ENCODE peak calls at places on chromosomes 5 and 9, in five cellular contexts. One of them, this sample, is unnamed.

GRCh38 chr5:6188344-6188743 is 190.0 kb downstream of the MED10 start:
- DNase-seq in RWPE1: no peak
- DNase-seq in HL-60: no peak
- DNase-seq in fibroblast of lung: no peak
- DNase-seq in esophagus squamous epithelium: no peak
- DNase-seq in this sample: no peak

GRCh38 chr5:97383996-97384395 is 200.9 kb upstream of the RIOK2 start:
- DNase-seq in HL-60: no peak
- DNase-seq in esophagus squamous epithelium: no peak
- DNase-seq in RWPE1: peak
- DNase-seq in fibroblast of lung: peak
- DNase-seq in this sample: no peak

GRCh38 chr5:132866342-132867045 is at the start of the genes GDF9 and UQCRQ:
- DNase-seq in RWPE1: peak
- DNase-seq in HL-60: peak
- DNase-seq in fibroblast of lung: peak
- DNase-seq in esophagus squamous epithelium: peak
- DNase-seq in this sample: peak

GRCh38 chr5:170273968-170274710 is 23.4 kb downstream of the LCP2 start:
- DNase-seq in HL-60: no peak
- DNase-seq in fibroblast of lung: no peak
- DNase-seq in RWPE1: peak
- DNase-seq in esophagus squamous epithelium: no peak
- DNase-seq in this sample: no peak

GRCh38 chr9:93682155-93682968 is 106.0 kb downstream of the PHF2 start:
- DNase-seq in HL-60: peak
- DNase-seq in fibroblast of lung: peak
- DNase-seq in esophagus squamous epithelium: no peak
- DNase-seq in RWPE1: peak
- DNase-seq in this sample: peak

GRCh38 chr9:101421653-101422065 is 13.9 kb downstream of the ALDOB start:
- DNase-seq in fibroblast of lung: no peak
- DNase-seq in HL-60: no peak
- DNase-seq in esophagus squamous epithelium: no peak
- DNase-seq in RWPE1: no peak
- DNase-seq in this sample: peak

GRCh38 chr9:81855538-81855937 is 72.7 kb upstream of the SPATA31D4 start:
- DNase-seq in RWPE1: no peak
- DNase-seq in fibroblast of lung: peak
- DNase-seq in HL-60: no peak
- DNase-seq in esophagus squamous epithelium: no peak
- DNase-seq in this sample: no peak

GRCh38 chr5:150137997-150138396 is 17.6 kb downstream of the PDGFRB start:
- DNase-seq in esophagus squamous epithelium: no peak
- DNase-seq in fibroblast of lung: peak
- DNase-seq in RWPE1: no peak
- DNase-seq in HL-60: no peak
- DNase-seq in this sample: no peak

GRCh38 chr5:82494942-82495341 is 216.8 kb upstream of the RPS23 start:
- DNase-seq in esophagus squamous epithelium: no peak
- DNase-seq in fibroblast of lung: peak
- DNase-seq in RWPE1: no peak
- DNase-seq in HL-60: no peak
- DNase-seq in this sample: no peak

GRCh38 chr9:133714606-133715294 is 23.4 kb downstream of the SARDH start:
- DNase-seq in HL-60: no peak
- DNase-seq in fibroblast of lung: peak
- DNase-seq in esophagus squamous epithelium: no peak
- DNase-seq in RWPE1: no peak
- DNase-seq in this sample: no peak

GRCh38 chr9:120043448-120043847 is 536.5 kb downstream of the CDK5RAP2 start:
- DNase-seq in RWPE1: no peak
- DNase-seq in esophagus squamous epithelium: no peak
- DNase-seq in HL-60: no peak
- DNase-seq in fibroblast of lung: no peak
- DNase-seq in this sample: no peak

GRCh38 chr5:83394190-83394589 is 77.4 kb upstream of the VCAN start:
- DNase-seq in RWPE1: no peak
- DNase-seq in esophagus squamous epithelium: no peak
- DNase-seq in HL-60: no peak
- DNase-seq in fibroblast of lung: no peak
- DNase-seq in this sample: no peak

GRCh38 chr5:172058088-172058487 is 51.6 kb upstream of the FBXW11 start:
- DNase-seq in fibroblast of lung: no peak
- DNase-seq in esophagus squamous epithelium: no peak
- DNase-seq in RWPE1: no peak
- DNase-seq in HL-60: no peak
- DNase-seq in this sample: no peak

GRCh38 chr5:172055421-172055820 is 49.0 kb upstream of the FBXW11 start:
- DNase-seq in HL-60: no peak
- DNase-seq in fibroblast of lung: no peak
- DNase-seq in RWPE1: no peak
- DNase-seq in esophagus squamous epithelium: no peak
- DNase-seq in this sample: no peak

GRCh38 chr5:172055996-172056395 is 49.6 kb upstream of the FBXW11 start:
- DNase-seq in esophagus squamous epithelium: no peak
- DNase-seq in HL-60: no peak
- DNase-seq in RWPE1: no peak
- DNase-seq in fibroblast of lung: no peak
- DNase-seq in this sample: no peak

GRCh38 chr5:172064358-172064757 is 57.9 kb upstream of the FBXW11 start:
- DNase-seq in HL-60: no peak
- DNase-seq in fibroblast of lung: no peak
- DNase-seq in esophagus squamous epithelium: no peak
- DNase-seq in RWPE1: no peak
- DNase-seq in this sample: no peak

DNA sequence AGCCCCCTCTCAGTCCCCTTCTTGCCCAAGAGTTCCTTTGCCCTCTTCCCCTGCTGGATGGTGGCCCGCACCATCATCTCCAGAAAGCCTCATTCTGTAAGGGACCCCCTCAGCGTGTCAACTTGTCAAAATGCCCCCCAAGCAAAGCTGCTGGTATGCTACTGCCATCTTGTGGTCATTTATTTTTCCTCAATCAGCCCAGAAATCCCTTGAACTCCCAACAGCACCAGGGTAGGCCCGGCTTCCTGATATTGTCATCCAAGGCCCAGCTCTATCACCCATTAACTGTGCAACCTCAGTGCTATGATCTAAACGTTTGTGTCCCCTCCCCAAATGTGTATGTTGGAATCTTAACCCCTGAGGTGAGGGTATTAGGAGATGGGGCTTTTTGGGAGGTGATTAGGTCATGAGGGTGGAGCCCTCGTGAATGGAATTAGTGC is 53.2 kb upstream of the FBXW11 start:
- DNase-seq in fibroblast of lung: peak
- DNase-seq in esophagus squamous epithelium: no peak
- DNase-seq in HL-60: no peak
- DNase-seq in RWPE1: peak
- DNase-seq in this sample: no peak
- TF ChIP-seq CTCF in fibroblast of lung: peak
- TF ChIP-seq CTCF in esophagus squamous epithelium: peak
- TF ChIP-seq CTCF in HL-60: peak
- TF ChIP-seq CTCF in RWPE1: peak
- TF ChIP-seq CTCF in this sample: peak

GRCh38 chr5:10103098-10103497 is 146.6 kb downstream of the ATPSCKMT start:
- DNase-seq in HL-60: no peak
- DNase-seq in fibroblast of lung: no peak
- DNase-seq in esophagus squamous epithelium: no peak
- DNase-seq in RWPE1: no peak
- DNase-seq in this sample: no peak
- H3K27ac ChIP-seq in HL-60: no peak
- H3K27ac ChIP-seq in fibroblast of lung: no peak
- H3K27ac ChIP-seq in esophagus squamous epithelium: no peak
- H3K27ac ChIP-seq in RWPE1: no peak
- H3K27ac ChIP-seq in this sample: no peak

GRCh38 chr5:134581241-134581981 is 51.2 kb downstream of the SAR1B start:
- DNase-seq in RWPE1: no peak
- DNase-seq in HL-60: no peak
- DNase-seq in fibroblast of lung: no peak
- DNase-seq in esophagus squamous epithelium: no peak
- DNase-seq in this sample: no peak
- TF ChIP-seq CTCF in RWPE1: peak
- TF ChIP-seq CTCF in HL-60: no peak
- TF ChIP-seq CTCF in fibroblast of lung: no peak
- TF ChIP-seq CTCF in esophagus squamous epithelium: no peak
- TF ChIP-seq CTCF in this sample: no peak

GRCh38 chr5:44665101-44665701 is 143.5 kb upstream of the MRPS30 start:
- DNase-seq in HL-60: no peak
- DNase-seq in esophagus squamous epithelium: no peak
- DNase-seq in RWPE1: peak
- DNase-seq in fibroblast of lung: peak
- DNase-seq in this sample: no peak

GRCh38 chr5:44663991-44664710 is 144.6 kb upstream of the MRPS30 start:
- DNase-seq in esophagus squamous epithelium: no peak
- DNase-seq in RWPE1: no peak
- DNase-seq in fibroblast of lung: no peak
- DNase-seq in HL-60: no peak
- DNase-seq in this sample: no peak

GRCh38 chr5:44661851-44662250 is 146.9 kb upstream of the MRPS30 start:
- DNase-seq in HL-60: no peak
- DNase-seq in RWPE1: no peak
- DNase-seq in esophagus squamous epithelium: no peak
- DNase-seq in fibroblast of lung: no peak
- DNase-seq in this sample: no peak

GRCh38 chr5:44660251-44660650 is 148.5 kb upstream of the MRPS30 start:
- DNase-seq in fibroblast of lung: no peak
- DNase-seq in RWPE1: no peak
- DNase-seq in esophagus squamous epithelium: no peak
- DNase-seq in HL-60: no peak
- DNase-seq in this sample: no peak

DNA sequence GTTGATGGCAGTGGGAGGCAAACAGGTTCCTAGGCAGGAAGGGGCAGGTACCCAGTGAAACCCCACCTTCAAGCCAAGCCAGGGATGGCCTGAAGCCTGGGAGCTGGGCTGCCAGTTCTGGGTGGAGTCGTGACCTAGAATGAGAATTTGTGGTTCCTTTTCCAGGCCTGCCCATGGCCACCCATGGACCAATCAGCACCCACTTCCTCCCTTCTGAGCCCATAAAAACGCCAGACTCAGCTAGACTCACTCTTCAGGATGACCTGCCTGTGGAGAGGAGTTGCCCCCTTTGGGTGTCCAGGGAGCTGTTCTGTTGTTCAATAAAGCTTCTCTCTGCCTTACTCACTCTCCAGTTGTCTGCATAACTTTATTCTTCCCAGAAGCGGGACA is 144.0 kb upstream of the MRPS30 start:
- DNase-seq in HL-60: no peak
- DNase-seq in RWPE1: no peak
- DNase-seq in esophagus squamous epithelium: no peak
- DNase-seq in fibroblast of lung: no peak
- DNase-seq in this sample: no peak
- H3K27ac ChIP-seq in HL-60: no peak
- H3K27ac ChIP-seq in RWPE1: no peak
- H3K27ac ChIP-seq in esophagus squamous epithelium: no peak
- H3K27ac ChIP-seq in fibroblast of lung: no peak
- H3K27ac ChIP-seq in this sample: no peak

DNA sequence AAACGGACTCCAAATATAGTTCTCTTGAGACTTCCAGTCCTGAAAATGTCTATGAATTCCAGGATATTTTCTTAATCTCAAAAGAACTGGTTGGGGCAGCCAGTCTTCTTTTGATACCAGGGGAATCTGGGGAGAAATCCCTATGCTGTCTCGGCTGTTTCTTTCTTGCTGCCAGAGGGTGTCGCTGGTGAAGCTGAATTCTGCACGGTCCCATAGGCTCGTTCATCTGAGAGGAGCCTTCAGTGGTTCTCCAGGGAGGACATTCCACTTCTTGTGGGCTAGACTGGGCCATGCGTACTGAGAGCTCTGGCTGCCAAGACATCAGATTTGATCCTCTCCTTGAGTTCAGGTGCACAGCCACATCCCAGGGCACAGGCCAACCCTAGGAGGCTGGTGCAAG is 155.0 kb upstream of the CLINT1 start:
- DNase-seq in esophagus squamous epithelium: no peak
- DNase-seq in fibroblast of lung: peak
- DNase-seq in RWPE1: peak
- DNase-seq in HL-60: no peak
- DNase-seq in this sample: no peak
- TF ChIP-seq CTCF in esophagus squamous epithelium: no peak
- TF ChIP-seq CTCF in fibroblast of lung: peak
- TF ChIP-seq CTCF in RWPE1: no peak
- TF ChIP-seq CTCF in HL-60: peak
- TF ChIP-seq CTCF in this sample: no peak

DNA sequence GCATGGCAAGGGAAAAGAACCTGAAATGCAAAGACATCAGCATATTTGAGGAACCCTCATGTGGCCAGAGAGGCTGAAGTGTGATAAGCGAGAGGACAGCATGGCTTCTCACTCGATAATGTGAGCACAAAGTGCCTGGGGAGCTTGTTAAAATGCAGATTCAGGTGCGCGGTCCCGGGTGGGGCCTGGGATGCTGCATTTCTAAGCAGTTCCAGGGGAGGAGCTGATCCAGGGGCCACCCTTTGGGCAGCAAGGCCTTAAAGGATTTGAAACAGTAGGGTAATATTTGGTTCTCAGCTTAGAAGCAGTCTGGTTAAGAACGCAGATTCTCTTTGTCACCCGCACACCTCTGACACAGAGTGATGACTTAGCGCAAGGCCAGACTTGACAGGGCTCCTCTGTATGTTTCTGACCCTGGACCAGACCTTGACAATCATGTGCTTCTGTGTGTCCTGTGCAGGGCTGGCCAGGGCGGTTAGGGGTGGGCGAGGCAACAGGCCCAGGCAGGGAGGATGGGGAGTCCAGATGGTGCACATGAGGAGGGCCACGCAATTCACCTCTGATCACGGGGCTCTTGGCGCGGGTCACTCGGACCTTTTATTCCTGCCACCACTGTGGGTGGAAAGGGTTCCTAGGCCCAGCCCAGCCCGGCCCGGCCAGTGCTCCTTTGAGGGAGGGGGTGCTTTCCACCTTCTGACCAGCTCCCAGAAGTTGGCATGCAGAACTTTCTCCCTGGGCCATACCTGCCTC is 62.8 kb upstream of the TBC1D2 start:
- DNase-seq in esophagus squamous epithelium: no peak
- DNase-seq in RWPE1: no peak
- DNase-seq in fibroblast of lung: no peak
- DNase-seq in HL-60: no peak
- DNase-seq in this sample: no peak
- H3K27ac ChIP-seq in esophagus squamous epithelium: no peak
- H3K27ac ChIP-seq in RWPE1: no peak
- H3K27ac ChIP-seq in fibroblast of lung: no peak
- H3K27ac ChIP-seq in HL-60: no peak
- H3K27ac ChIP-seq in this sample: no peak

DNA sequence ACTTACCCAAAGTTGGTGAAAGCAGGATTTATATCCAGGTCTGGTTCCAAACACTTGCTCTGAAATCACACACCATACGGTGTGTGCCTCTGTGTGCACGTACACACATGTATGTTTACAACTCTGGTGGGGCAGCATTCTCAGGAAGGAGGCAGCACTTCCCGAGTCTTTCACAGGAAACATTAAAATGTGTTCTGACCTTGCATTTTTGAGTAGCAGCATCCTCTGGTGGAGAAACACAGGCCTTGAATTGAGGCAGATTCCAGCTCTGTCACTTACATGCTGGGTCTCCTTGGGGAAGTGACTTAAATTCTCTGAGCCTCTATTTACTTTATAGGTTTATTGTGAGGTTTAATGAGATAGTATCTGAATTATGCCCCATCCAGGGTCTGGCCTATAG is 126.4 kb downstream of the RGS3 start:
- DNase-seq in RWPE1: no peak
- DNase-seq in fibroblast of lung: peak
- DNase-seq in esophagus squamous epithelium: no peak
- DNase-seq in HL-60: no peak
- DNase-seq in this sample: no peak
- TF ChIP-seq CTCF in RWPE1: peak
- TF ChIP-seq CTCF in fibroblast of lung: peak
- TF ChIP-seq CTCF in esophagus squamous epithelium: peak
- TF ChIP-seq CTCF in HL-60: peak
- TF ChIP-seq CTCF in this sample: peak